ENCODE peak calls at places on chromosomes 16 and 17, in six cellular contexts. One of them, this sample, is unnamed.

GRCh38 chr16:799111-799947 is 1.2 kb downstream of the GNG13 start:
- DNase-seq in AG09309: no peak
- DNase-seq in glutamatergic neuron: no peak
- DNase-seq in AG04450: no peak
- DNase-seq in sigmoid colon: no peak
- DNase-seq in cardiac muscle cell: no peak
- DNase-seq in this sample: no peak

GRCh38 chr17:75758131-75758905 is 6.7 kb downstream of the GALK1 start:
- DNase-seq in AG09309: no peak
- DNase-seq in glutamatergic neuron: no peak
- DNase-seq in AG04450: no peak
- DNase-seq in sigmoid colon: no peak
- DNase-seq in cardiac muscle cell: no peak
- DNase-seq in this sample: no peak

GRCh38 chr16:89602273-89602951 is 11.0 kb upstream of the DPEP1 start:
- DNase-seq in AG09309: peak; percentile 43
- DNase-seq in glutamatergic neuron: peak; percentile 79
- DNase-seq in AG04450: peak; percentile 72
- DNase-seq in sigmoid colon: no peak
- DNase-seq in cardiac muscle cell: peak; percentile 89
- DNase-seq in this sample: peak; percentile 87

GRCh38 chr16:89013692-89014455 is 36.9 kb upstream of the CBFA2T3 start:
- DNase-seq in AG09309: no peak
- DNase-seq in glutamatergic neuron: no peak
- DNase-seq in AG04450: no peak
- DNase-seq in sigmoid colon: peak; percentile 47
- DNase-seq in cardiac muscle cell: no peak
- DNase-seq in this sample: no peak

GRCh38 chr16:24930440-24930839 is 84.7 kb downstream of the SLC5A11 start:
- DNase-seq in AG09309: no peak
- DNase-seq in glutamatergic neuron: no peak
- DNase-seq in AG04450: no peak
- DNase-seq in sigmoid colon: no peak
- DNase-seq in cardiac muscle cell: no peak
- DNase-seq in this sample: no peak

GRCh38 chr17:45225964-45226530 is 4.4 kb downstream of the FMNL1 start:
- DNase-seq in AG09309: no peak
- DNase-seq in glutamatergic neuron: no peak
- DNase-seq in AG04450: no peak
- DNase-seq in sigmoid colon: peak; percentile 86
- DNase-seq in cardiac muscle cell: no peak
- DNase-seq in this sample: no peak

GRCh38 chr16:29862383-29862883 is 593 bp downstream of the CDIPT start:
- DNase-seq in AG09309: no peak
- DNase-seq in glutamatergic neuron: no peak
- DNase-seq in AG04450: no peak
- DNase-seq in sigmoid colon: no peak
- DNase-seq in cardiac muscle cell: peak; percentile 27
- DNase-seq in this sample: no peak

GRCh38 chr17:48051706-48052486 is 3.7 kb downstream of the NFE2L1 start:
- DNase-seq in AG09309: peak; percentile 57
- DNase-seq in glutamatergic neuron: no peak
- DNase-seq in AG04450: no peak
- DNase-seq in sigmoid colon: peak; percentile 81
- DNase-seq in cardiac muscle cell: peak; percentile 99
- DNase-seq in this sample: no peak

GRCh38 chr17:9003355-9004131 is 17.8 kb upstream of the NTN1 start:
- DNase-seq in AG09309: no peak
- DNase-seq in glutamatergic neuron: peak; percentile 63
- DNase-seq in AG04450: no peak
- DNase-seq in sigmoid colon: no peak
- DNase-seq in cardiac muscle cell: no peak
- DNase-seq in this sample: no peak

GRCh38 chr16:79192904-79193303 is 407.6 kb downstream of the MAF start:
- DNase-seq in AG09309: no peak
- DNase-seq in glutamatergic neuron: no peak
- DNase-seq in AG04450: no peak
- DNase-seq in sigmoid colon: no peak
- DNase-seq in cardiac muscle cell: no peak
- DNase-seq in this sample: no peak

DNA sequence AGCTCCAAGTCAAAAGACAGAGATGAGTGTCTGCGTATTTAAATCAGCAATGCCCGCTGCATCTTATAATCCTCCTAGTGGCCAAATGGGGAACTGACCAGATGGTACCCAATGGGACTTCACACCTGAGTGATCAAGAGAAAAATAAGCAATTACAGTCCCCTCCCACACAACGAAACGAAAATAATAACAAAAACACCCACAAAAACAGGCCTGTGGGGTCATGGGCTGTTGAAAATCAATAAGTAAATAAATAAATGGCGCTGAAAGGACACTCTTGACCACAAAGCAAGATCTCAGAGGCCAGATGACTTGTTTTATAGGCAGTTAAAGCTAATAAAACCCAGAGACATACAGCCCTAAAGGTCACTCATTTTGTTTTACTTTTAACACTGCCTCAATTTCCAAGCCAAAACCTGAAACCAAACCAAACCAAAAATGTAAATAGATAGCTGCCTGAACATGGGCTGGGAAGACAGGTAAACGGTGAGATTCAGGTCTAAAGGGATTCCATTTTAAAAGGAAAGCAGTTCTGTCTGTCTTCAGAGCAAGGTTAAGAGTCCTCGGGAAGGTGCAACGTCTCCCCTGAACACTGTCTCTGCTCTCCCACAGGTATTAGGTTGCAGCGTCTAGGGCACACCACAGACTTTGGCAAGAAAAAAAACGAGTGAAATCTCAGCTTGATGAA is 1.3 kb downstream of the ZNF821 start:
- DNase-seq in AG09309: no peak
- DNase-seq in glutamatergic neuron: peak; percentile 65
- DNase-seq in AG04450: no peak
- DNase-seq in sigmoid colon: peak; percentile 80
- DNase-seq in cardiac muscle cell: peak; percentile 79
- DNase-seq in this sample: no peak
- TF ChIP-seq CTCF in AG09309: peak; percentile 87
- TF ChIP-seq CTCF in glutamatergic neuron: peak; percentile 91
- TF ChIP-seq CTCF in AG04450: peak; percentile 92
- TF ChIP-seq CTCF in sigmoid colon: peak; percentile 73
- TF ChIP-seq CTCF in cardiac muscle cell: peak; percentile 90
- TF ChIP-seq CTCF in this sample: peak; percentile 87

GRCh38 chr17:77072670-77073069 is 68.1 kb upstream of the SEC14L1 start:
- DNase-seq in AG09309: no peak
- DNase-seq in glutamatergic neuron: no peak
- DNase-seq in AG04450: no peak
- DNase-seq in sigmoid colon: no peak
- DNase-seq in cardiac muscle cell: no peak
- DNase-seq in this sample: no peak

GRCh38 chr17:77071925-77072490 is 68.8 kb upstream of the SEC14L1 start:
- DNase-seq in AG09309: no peak
- DNase-seq in glutamatergic neuron: no peak
- DNase-seq in AG04450: no peak
- DNase-seq in sigmoid colon: no peak
- DNase-seq in cardiac muscle cell: no peak
- DNase-seq in this sample: no peak

GRCh38 chr17:77070888-77071279 is 69.9 kb upstream of the SEC14L1 start:
- DNase-seq in AG09309: no peak
- DNase-seq in glutamatergic neuron: no peak
- DNase-seq in AG04450: no peak
- DNase-seq in sigmoid colon: no peak
- DNase-seq in cardiac muscle cell: no peak
- DNase-seq in this sample: no peak

GRCh38 chr17:77074681-77075080 is 66.1 kb upstream of the SEC14L1 start:
- DNase-seq in AG09309: no peak
- DNase-seq in glutamatergic neuron: no peak
- DNase-seq in AG04450: no peak
- DNase-seq in sigmoid colon: no peak
- DNase-seq in cardiac muscle cell: no peak
- DNase-seq in this sample: no peak

DNA sequence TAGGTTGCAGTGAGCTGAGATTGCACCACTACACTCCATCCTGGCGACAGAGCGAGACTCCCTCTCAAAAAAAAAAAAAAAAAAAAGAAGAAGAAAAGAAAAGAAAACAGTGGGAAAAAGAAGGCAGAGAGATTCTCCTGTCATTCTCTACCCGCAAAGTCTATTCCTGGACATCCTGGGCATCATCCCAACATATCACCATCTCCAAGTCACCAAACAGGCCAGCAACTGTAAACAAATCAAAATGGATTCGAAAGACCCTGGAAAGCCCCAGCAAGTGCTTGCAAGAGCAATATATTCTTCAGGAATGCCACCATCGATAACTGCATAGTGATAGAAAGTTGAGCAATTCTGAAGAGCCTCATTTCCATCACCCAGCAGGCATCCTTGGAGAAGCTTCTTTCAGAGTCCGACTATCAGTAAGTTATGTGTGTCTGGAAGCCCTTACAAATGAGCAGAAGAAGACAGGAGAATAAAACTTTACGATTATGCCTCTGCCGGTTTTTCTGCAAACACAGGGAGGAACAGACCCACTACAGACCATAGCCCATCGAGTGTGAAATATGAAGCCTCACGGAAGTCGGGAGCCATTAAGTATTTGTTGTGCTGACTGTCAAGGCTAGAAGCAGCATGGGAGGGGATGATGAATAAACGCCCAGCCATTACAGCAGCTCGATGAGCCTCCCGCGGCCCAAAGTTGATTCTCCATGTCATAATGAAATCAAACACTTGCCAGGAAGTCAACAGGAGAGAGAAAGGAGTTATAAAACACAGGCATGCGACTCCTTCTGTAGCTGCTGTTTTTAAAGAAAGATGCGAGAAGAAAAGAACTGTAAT is 64.5 kb upstream of the SEC14L1 start:
- DNase-seq in AG09309: no peak
- DNase-seq in glutamatergic neuron: no peak
- DNase-seq in AG04450: no peak
- DNase-seq in sigmoid colon: no peak
- DNase-seq in cardiac muscle cell: no peak
- DNase-seq in this sample: no peak
- TF ChIP-seq CTCF in AG09309: no peak
- TF ChIP-seq CTCF in glutamatergic neuron: no peak
- TF ChIP-seq CTCF in AG04450: no peak
- TF ChIP-seq CTCF in sigmoid colon: no peak
- TF ChIP-seq CTCF in cardiac muscle cell: no peak
- TF ChIP-seq CTCF in this sample: no peak

GRCh38 chr17:2707721-2708584 is 3.6 kb downstream of the CLUH start:
- DNase-seq in AG09309: no peak
- DNase-seq in glutamatergic neuron: peak; percentile 74
- DNase-seq in AG04450: no peak
- DNase-seq in sigmoid colon: peak; percentile 74
- DNase-seq in cardiac muscle cell: no peak
- DNase-seq in this sample: no peak
- TF ChIP-seq CTCF in AG09309: peak; percentile 49
- TF ChIP-seq CTCF in glutamatergic neuron: peak; percentile 50
- TF ChIP-seq CTCF in AG04450: peak; percentile 37
- TF ChIP-seq CTCF in sigmoid colon: no peak
- TF ChIP-seq CTCF in cardiac muscle cell: peak; percentile 45
- TF ChIP-seq CTCF in this sample: peak; percentile 58

GRCh38 chr16:67967956-67968439 is 439 bp downstream of the SLC12A4 start:
- DNase-seq in AG09309: no peak
- DNase-seq in glutamatergic neuron: no peak
- DNase-seq in AG04450: no peak
- DNase-seq in sigmoid colon: no peak
- DNase-seq in cardiac muscle cell: peak; percentile 35
- DNase-seq in this sample: no peak

GRCh38 chr16:67966549-67967182 is 1.8 kb downstream of the SLC12A4 start:
- DNase-seq in AG09309: no peak
- DNase-seq in glutamatergic neuron: no peak
- DNase-seq in AG04450: no peak
- DNase-seq in sigmoid colon: no peak
- DNase-seq in cardiac muscle cell: peak; percentile 33
- DNase-seq in this sample: no peak

GRCh38 chr16:67965668-67966548 is 2.5 kb downstream of the SLC12A4 start:
- DNase-seq in AG09309: no peak
- DNase-seq in glutamatergic neuron: no peak
- DNase-seq in AG04450: no peak
- DNase-seq in sigmoid colon: no peak
- DNase-seq in cardiac muscle cell: no peak
- DNase-seq in this sample: no peak

GRCh38 chr16:67968440-67969285 is at the start of gene SLC12A4:
- DNase-seq in AG09309: no peak
- DNase-seq in glutamatergic neuron: peak; percentile 64
- DNase-seq in AG04450: no peak
- DNase-seq in sigmoid colon: peak; percentile 94
- DNase-seq in cardiac muscle cell: peak; percentile 82
- DNase-seq in this sample: no peak

GRCh38 chr16:67967183-67967955 is 1.1 kb downstream of the SLC12A4 start:
- DNase-seq in AG09309: no peak
- DNase-seq in glutamatergic neuron: no peak
- DNase-seq in AG04450: no peak
- DNase-seq in sigmoid colon: no peak
- DNase-seq in cardiac muscle cell: no peak
- DNase-seq in this sample: no peak
- TF ChIP-seq CTCF in AG09309: no peak
- TF ChIP-seq CTCF in glutamatergic neuron: no peak
- TF ChIP-seq CTCF in AG04450: no peak
- TF ChIP-seq CTCF in sigmoid colon: no peak
- TF ChIP-seq CTCF in cardiac muscle cell: no peak
- TF ChIP-seq CTCF in this sample: no peak

GRCh38 chr16:14205666-14206065 is 134.5 kb downstream of the MRTFB start:
- DNase-seq in AG09309: no peak
- DNase-seq in glutamatergic neuron: no peak
- DNase-seq in AG04450: no peak
- DNase-seq in sigmoid colon: no peak
- DNase-seq in cardiac muscle cell: no peak
- DNase-seq in this sample: no peak

GRCh38 chr16:14202095-14202494 is 131.0 kb downstream of the MRTFB start:
- DNase-seq in AG09309: no peak
- DNase-seq in glutamatergic neuron: no peak
- DNase-seq in AG04450: no peak
- DNase-seq in sigmoid colon: no peak
- DNase-seq in cardiac muscle cell: no peak
- DNase-seq in this sample: no peak

GRCh38 chr16:14199624-14200023 is 128.5 kb downstream of the MRTFB start:
- DNase-seq in AG09309: no peak
- DNase-seq in glutamatergic neuron: no peak
- DNase-seq in AG04450: no peak
- DNase-seq in sigmoid colon: no peak
- DNase-seq in cardiac muscle cell: no peak
- DNase-seq in this sample: no peak

GRCh38 chr16:14199199-14199598 is 128.1 kb downstream of the MRTFB start:
- DNase-seq in AG09309: no peak
- DNase-seq in glutamatergic neuron: no peak
- DNase-seq in AG04450: no peak
- DNase-seq in sigmoid colon: no peak
- DNase-seq in cardiac muscle cell: no peak
- DNase-seq in this sample: no peak

GRCh38 chr16:14202697-14203096 is 131.6 kb downstream of the MRTFB start:
- DNase-seq in AG09309: no peak
- DNase-seq in glutamatergic neuron: no peak
- DNase-seq in AG04450: no peak
- DNase-seq in sigmoid colon: no peak
- DNase-seq in cardiac muscle cell: no peak
- DNase-seq in this sample: no peak
- TF ChIP-seq CTCF in AG09309: peak; percentile 19
- TF ChIP-seq CTCF in glutamatergic neuron: peak; percentile 21
- TF ChIP-seq CTCF in AG04450: peak; percentile 39
- TF ChIP-seq CTCF in sigmoid colon: no peak
- TF ChIP-seq CTCF in cardiac muscle cell: peak; percentile 21
- TF ChIP-seq CTCF in this sample: peak; percentile 22

This sample was measured in kidney epithelial cell.